ENCODE peak calls at places on chromosomes 6 and 20, in six cellular contexts. V, O, Q, A, S and M are unnamed samples.

GRCh38 chr6:119207973-119208725 is 129.7 kb upstream of the FAM184A start:
- DNase-seq in V (peak), S (peak), A (no peak), Q (peak), O (no peak), M (peak)

GRCh38 chr6:19838442-19839236 is 1.5 kb downstream of the ID4 start:
- DNase-seq in O (peak), V (no peak), S (no peak), A (no peak), Q (no peak), M (peak)

GRCh38 chr6:72654101-72654618 is 32.3 kb downstream of the KCNQ5 start:
- DNase-seq in O (no peak), A (no peak), Q (no peak), V (no peak), S (no peak), M (no peak)

GRCh38 chr6:35148167-35148741 is 7.1 kb upstream of the TCP11 start:
- DNase-seq in V (peak), A (no peak), O (no peak), Q (peak), S (no peak), M (peak)

GRCh38 chr6:5036309-5036708 is 32.5 kb upstream of the RPP40 start:
- DNase-seq in S (no peak), V (peak), Q (peak), A (peak), O (no peak), M (peak)

GRCh38 chr6:67265996-67266768 is 1368.9 kb upstream of the ADGRB3 start:
- DNase-seq in V (no peak), A (no peak), Q (no peak), S (no peak), O (no peak), M (no peak)

GRCh38 chr20:35885212-35885611 is 69.1 kb downstream of the SCAND1 start:
- DNase-seq in O (no peak), V (no peak), Q (no peak), S (no peak), A (no peak), M (no peak)

GRCh38 chr6:131063764-131064272 is 773 bp upstream of the EPB41L2 start:
- DNase-seq in O (no peak), Q (no peak), V (no peak), S (no peak), A (no peak), M (no peak)

GRCh38 chr20:44651507-44652373 is at the start of gene ADA:
- DNase-seq in S (no peak), V (peak), A (peak), Q (peak), O (peak), M (peak)
- TF ChIP-seq CTCF in S (peak), V (peak), A (no peak), Q (no peak), O (no peak), M (no peak)

GRCh38 chr20:2713285-2713684 is 20.7 kb downstream of the EBF4 start:
- DNase-seq in A (no peak), V (no peak), O (no peak), S (no peak), Q (peak), M (no peak)
- TF ChIP-seq CTCF in A (no peak), V (peak), O (peak), S (no peak), Q (peak), M (peak)

DNA sequence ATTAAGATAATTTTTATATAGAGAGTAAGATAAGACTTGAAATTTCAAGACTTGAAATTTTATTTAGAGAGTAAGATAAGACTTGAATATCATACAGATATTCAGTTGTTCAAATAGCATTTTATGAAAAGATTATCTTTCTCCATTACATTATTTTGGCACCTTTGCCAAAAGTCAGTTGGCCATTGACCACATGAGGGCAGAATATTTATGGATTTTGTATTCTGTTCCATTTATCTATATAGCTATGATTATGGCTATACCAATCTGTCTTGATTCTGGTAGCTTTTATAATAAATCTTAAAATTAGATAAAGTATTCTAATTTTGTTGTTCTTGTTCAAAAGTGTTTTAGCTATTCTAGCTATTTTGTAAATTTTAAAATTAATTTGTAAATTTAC is 537.9 kb upstream of the GJE1 start:
- DNase-seq in O (no peak), Q (no peak), S (no peak), A (no peak), V (no peak), M (no peak)
- TF ChIP-seq CTCF in O (no peak), Q (peak), S (no peak), A (peak), V (no peak), M (peak)

GRCh38 chr6:26217714-26218075 is 130.5 kb downstream of the HFE start:
- DNase-seq in O (no peak), S (no peak), V (peak), Q (no peak), A (no peak), M (peak)

GRCh38 chr6:26216015-26216885 is 129.0 kb downstream of the HFE start:
- DNase-seq in A (peak), S (peak), O (no peak), V (peak), Q (peak), M (peak)

GRCh38 chr6:26218824-26219223 is 131.6 kb downstream of the HFE start:
- DNase-seq in V (no peak), S (no peak), O (no peak), Q (no peak), A (no peak), M (no peak)

GRCh38 chr6:26215200-26216014 is 128.2 kb downstream of the HFE start:
- DNase-seq in S (no peak), V (peak), O (no peak), A (no peak), Q (no peak), M (peak)

DNA sequence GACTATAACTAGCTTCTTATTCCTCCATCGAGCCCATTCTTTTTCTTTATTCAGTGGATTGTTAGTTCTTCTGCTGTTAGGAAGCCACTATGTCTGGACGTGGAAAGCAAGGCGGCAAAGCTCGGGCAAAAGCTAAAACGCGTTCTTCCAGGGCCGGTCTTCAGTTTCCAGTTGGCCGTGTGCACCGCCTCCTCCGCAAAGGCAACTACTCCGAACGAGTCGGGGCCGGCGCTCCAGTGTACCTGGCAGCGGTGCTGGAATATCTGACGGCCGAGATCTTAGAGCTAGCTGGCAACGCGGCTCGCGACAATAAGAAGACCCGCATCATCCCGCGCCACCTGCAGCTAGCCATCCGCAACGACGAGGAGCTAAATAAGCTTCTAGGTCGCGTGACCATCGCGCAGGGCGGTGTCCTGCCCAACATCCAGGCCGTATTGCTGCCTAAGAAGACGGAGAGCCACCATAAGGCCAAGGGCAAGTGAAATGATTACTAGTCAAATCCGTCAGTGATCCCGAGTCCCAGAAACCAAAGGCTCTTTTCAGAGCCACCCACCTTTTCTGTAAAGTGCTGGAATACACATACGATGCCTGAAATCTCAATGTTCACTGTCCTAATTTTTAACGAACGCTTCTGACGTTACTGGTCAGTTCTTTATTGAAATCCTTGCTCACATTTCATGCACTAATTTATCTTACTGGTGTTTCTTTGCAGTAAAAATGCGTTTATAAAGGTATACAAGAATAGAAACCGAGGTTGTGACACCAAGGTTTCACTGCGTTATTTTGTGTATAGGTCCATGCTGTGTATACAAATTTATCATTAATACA is 129.9 kb downstream of the HFE start:
- DNase-seq in V (peak), A (no peak), O (peak), S (no peak), Q (peak), M (peak)
- TF ChIP-seq CTCF in V (peak), A (peak), O (peak), S (peak), Q (peak), M (peak)

DNA sequence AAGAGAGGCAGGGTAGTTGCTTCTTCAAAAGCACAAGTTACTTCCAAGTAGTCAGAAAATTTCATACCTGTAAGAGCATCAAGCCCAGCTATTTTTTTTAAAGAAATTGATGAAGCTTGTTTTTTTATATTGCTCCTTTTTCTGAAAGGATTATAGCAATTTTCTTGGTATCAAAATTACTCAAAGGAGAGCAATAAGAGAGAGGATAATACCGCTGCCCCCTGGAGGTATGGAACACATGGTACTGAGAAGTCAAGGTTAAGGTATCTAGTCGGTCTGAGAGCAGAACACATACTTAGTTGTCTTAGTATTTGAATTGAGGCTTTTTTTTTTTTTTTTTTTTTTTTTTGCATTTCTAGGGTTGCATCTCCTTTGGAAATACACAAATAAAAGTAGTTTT is 59.4 kb downstream of the ADGRF5 start:
- DNase-seq in O (no peak), Q (no peak), A (no peak), S (no peak), V (no peak), M (no peak)
- TF ChIP-seq CTCF in O (no peak), Q (no peak), A (no peak), S (no peak), V (no peak), M (peak)

DNA sequence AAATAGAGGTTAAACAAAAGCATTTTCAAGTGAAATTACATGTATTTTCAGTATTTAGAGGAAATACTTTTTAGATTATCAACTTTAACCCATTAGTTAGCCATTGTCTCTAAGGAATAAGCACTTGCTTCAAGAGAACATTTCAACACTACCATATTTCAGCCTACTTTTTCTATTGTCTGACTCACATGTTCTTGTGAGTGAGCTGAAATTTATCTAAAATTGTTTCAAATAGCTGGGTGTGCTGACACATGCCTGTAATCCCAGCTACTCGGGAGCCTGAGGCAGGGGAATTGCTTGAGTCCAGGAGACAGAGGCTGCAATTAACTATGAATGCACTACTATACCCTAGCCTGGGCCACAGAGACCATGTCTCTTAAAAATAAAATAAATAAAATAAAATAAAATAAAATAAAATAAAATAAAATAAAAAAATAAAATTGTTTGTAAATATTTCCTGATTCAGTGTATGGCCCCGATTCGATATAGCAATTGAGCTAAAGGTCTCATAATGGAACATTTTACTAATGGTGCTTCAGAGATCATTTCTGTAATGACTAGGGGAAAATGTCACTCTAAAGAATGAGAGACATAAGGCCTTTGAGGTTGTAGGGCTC is 324.6 kb upstream of the PLCB4 start:
- DNase-seq in V (peak), A (no peak), O (no peak), S (no peak), Q (peak), M (peak)
- TF ChIP-seq CTCF in V (no peak), A (no peak), O (no peak), S (no peak), Q (no peak), M (no peak)

GRCh38 chr20:57432874-57433491 is 41.8 kb downstream of the RBM38 start:
- DNase-seq in A (peak), Q (no peak), O (peak), S (no peak), V (peak), M (no peak)

GRCh38 chr20:57433658-57434389 is 42.6 kb downstream of the RBM38 start:
- DNase-seq in O (no peak), S (no peak), V (no peak), Q (no peak), A (no peak), M (no peak)

GRCh38 chr20:57435498-57436222 is 44.5 kb downstream of the RBM38 start:
- DNase-seq in O (peak), A (peak), S (no peak), V (peak), Q (no peak), M (no peak)

GRCh38 chr20:57435105-57435497 is 43.9 kb downstream of the RBM38 start:
- DNase-seq in A (no peak), S (no peak), V (no peak), Q (no peak), O (no peak), M (no peak)

GRCh38 chr20:57434390-57434700 is 43.1 kb downstream of the RBM38 start:
- DNase-seq in A (no peak), O (no peak), Q (no peak), S (no peak), V (no peak), M (no peak)
- TF ChIP-seq CTCF in A (no peak), O (no peak), Q (no peak), S (no peak), V (no peak), M (peak)

GRCh38 chr20:63234693-63235398 is 859 bp upstream of the BIRC7 start:
- DNase-seq in O (no peak), Q (no peak), V (peak), A (peak), S (no peak), M (no peak)
- TF ChIP-seq CTCF in O (peak), Q (peak), V (peak), A (peak), S (peak), M (peak)

DNA sequence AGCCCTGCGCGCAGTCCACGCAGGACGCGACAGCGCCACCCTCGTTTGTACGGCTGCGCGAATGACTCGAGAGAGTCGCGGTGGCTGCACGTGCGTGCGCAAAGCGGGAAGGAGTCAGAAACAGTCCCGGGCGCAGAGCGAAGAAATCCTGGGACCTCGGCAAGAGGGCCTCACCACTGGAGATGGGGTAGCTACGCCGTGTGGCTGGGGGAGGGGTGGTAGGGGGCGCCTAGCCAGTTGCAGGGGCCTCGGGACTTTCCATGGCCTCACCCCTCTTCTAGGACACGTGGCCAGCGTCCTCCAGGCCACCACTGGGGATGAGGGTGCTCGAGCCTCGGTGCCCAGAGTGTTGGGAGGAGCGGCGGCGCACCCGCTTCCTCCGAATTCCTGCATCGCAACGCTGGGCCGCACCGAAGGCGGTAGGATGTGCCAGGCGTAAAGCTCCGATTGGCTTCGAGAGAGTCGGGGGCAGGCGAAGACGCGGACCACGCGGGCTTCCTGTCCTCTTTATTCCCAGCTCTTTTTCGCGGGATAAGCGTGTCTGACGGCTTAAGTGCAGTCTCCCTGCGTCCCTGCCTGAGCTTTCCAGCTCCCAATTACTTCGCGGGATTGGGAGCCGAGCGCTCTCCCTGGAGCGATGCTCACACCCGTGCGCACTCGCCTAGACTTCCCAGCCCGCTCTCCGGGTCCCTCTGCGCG is 38.7 kb downstream of the NCR2 start:
- DNase-seq in A (no peak), O (no peak), Q (no peak), V (peak), S (no peak), M (peak)
- TF ChIP-seq CTCF in A (no peak), O (no peak), Q (no peak), V (no peak), S (no peak), M (no peak)

DNA sequence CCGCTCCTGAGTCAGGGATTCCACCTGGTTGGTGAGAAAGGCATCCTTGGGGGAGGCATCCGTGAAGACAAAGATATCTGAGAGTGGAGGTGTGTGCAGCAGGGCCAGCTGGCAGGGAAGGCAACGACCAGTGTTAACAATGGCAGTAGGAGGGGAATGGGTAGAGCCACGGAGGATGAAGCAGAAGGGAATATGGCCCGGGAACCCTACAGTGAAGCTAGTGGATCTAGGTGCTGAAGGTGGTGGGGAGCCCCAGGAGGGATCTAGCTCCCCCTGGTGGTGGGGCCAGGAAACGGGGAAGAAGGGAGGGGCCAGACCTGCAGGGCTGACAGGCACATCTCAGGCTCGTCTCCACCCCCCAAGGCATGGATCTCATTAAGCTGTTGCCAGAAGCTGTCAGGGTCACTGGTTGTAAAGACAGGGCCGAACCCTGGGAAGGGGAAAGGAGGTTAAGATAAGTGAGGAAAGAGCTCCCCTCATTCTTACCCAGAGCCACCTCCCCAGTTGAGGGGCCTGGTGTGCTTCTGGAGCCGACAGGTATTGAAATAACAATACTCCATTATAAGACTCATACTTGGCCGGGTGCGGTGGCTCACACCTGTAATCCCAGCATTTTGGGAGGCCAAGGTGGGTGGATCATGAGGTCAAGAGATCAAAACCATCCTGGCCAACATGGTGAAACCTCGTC is 7.3 kb downstream of the VWA7 start:
- DNase-seq in Q (peak), V (peak), S (no peak), A (peak), O (peak), M (peak)
- TF ChIP-seq CTCF in Q (peak), V (peak), S (peak), A (peak), O (peak), M (peak)